ENCODE peak calls at places on chromosomes 7 and 10, in four cellular contexts. V is ovary, K is astrocyte of the spinal cord, U is kidney. P is an unnamed sample.

GRCh38 chr10:86361134-86362128 is 5.2 kb downstream of the GRID1 start:
- DNase-seq in V (peak), K (no peak), U (peak), P (peak)

GRCh38 chr7:130141161-130141857 is 63.9 kb downstream of the TMEM209 start:
- DNase-seq in V (peak), K (peak), U (peak), P (no peak)

GRCh38 chr10:132872658-132873057 is 69.7 kb downstream of the CFAP46 start:
- DNase-seq in V (no peak), K (no peak), U (peak), P (peak)

GRCh38 chr7:130131964-130132875 is 61.9 kb downstream of the KLHDC10 start:
- DNase-seq in V (no peak), K (no peak), U (no peak), P (no peak)

GRCh38 chr7:47722126-47722525 is 140.2 kb upstream of the TNS3 start:
- DNase-seq in V (no peak), K (no peak), U (no peak), P (no peak)

GRCh38 chr10:104325436-104326430 is 12.5 kb downstream of the ITPRIP start:
- DNase-seq in V (peak), K (no peak), U (peak), P (no peak)

GRCh38 chr7:141649865-141650499 is 52.0 kb downstream of the DENND11 start:
- DNase-seq in V (peak), K (peak), U (peak), P (no peak)

GRCh38 chr7:149719050-149719899 is 54.1 kb downstream of the ZNF467 start:
- DNase-seq in V (no peak), K (peak), U (no peak), P (no peak)

GRCh38 chr10:83274088-83274487 is 865.2 kb upstream of the GHITM start:
- DNase-seq in V (no peak), K (no peak), U (no peak), P (no peak)

GRCh38 chr10:71966046-71967004 is 2.1 kb downstream of the CHST3 start:
- DNase-seq in V (no peak), K (no peak), U (no peak), P (no peak)

GRCh38 chr7:111730476-111731300 is 168.4 kb upstream of the IMMP2L start:
- DNase-seq in V (no peak), K (no peak), U (no peak), P (no peak)
- TF ChIP-seq CTCF in V (no peak), K (peak), U (peak), P (peak)

GRCh38 chr7:70193514-70193913 is 595.2 kb downstream of the AUTS2 start:
- DNase-seq in V (no peak), K (peak), U (no peak), P (no peak)
- TF ChIP-seq CTCF in V (no peak), K (peak), U (peak), P (peak)

GRCh38 chr10:79082035-79082373 is 13.2 kb downstream of the ZMIZ1 start:
- DNase-seq in V (no peak), K (no peak), U (no peak), P (no peak)
- TF ChIP-seq CTCF in V (no peak), K (no peak), U (no peak), P (no peak)

GRCh38 chr10:5589071-5589962 is 64.6 kb downstream of the CALML3 start:
- DNase-seq in V (no peak), K (no peak), U (peak), P (peak)

GRCh38 chr10:5589963-5590511 is 65.3 kb downstream of the CALML3 start:
- DNase-seq in V (no peak), K (peak), U (peak), P (peak)

GRCh38 chr10:5591336-5591824 is 66.6 kb downstream of the CALML3 start:
- DNase-seq in V (no peak), K (no peak), U (peak), P (peak)

GRCh38 chr10:5592070-5592469 is 67.3 kb downstream of the CALML3 start:
- DNase-seq in V (no peak), K (no peak), U (peak), P (peak)

GRCh38 chr10:5590816-5591215 is 66.1 kb downstream of the CALML3 start:
- DNase-seq in V (no peak), K (no peak), U (peak), P (peak)
- TF ChIP-seq CTCF in V (no peak), K (no peak), U (no peak), P (no peak)

DNA sequence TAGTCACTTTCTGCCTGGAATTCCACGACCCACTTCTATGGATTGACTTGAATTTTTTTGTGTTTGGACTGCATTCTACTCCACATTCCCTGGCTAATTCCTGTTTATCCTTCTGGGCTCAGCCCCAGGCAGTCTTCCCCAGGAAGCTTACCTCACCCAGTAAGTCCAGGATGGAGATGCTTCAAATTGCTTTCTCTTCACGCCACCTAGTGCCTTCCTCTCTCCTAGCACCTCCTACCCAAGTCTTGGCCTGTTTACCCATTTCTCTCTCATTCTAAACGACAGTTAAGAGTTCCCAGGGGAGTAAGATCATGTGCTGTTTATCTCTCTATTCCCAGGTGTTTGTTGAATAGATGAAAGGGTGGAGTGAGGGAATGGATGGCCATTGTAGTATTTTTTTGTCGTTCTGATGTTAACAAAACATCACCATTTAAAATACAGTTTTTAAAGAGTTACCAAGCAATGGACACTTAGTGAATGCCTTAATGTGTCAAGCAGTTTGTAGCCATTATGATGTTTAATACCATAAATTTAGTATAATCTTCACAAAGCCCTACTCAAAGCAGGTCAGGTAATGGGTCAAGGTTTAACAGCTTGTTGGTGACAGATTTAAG is 45.5 kb upstream of the TARP start:
- DNase-seq in V (no peak), K (peak), U (no peak), P (no peak)
- TF ChIP-seq CTCF in V (no peak), K (peak), U (peak), P (peak)